ENCODE peak calls at places on chromosomes 7 and 10, in four cellular contexts. J is amygdala; R is CD4-positive, alpha-beta memory T cell; M is foreskin keratinocyte. S is an unnamed sample.

GRCh38 chr10:65708057-65708456 is 1217.8 kb upstream of the LRRTM3 start:
- DNase-seq in J (no peak), R (no peak), M (no peak), S (no peak)

GRCh38 chr7:109309790-109310189 is 740.1 kb downstream of the DNAJB9 start:
- DNase-seq in J (no peak), R (no peak), M (no peak), S (no peak)

GRCh38 chr7:13894956-13895355 is 94.5 kb downstream of the ETV1 start:
- DNase-seq in J (no peak), R (no peak), M (no peak), S (no peak)

GRCh38 chr10:74244097-74244685 is 93.2 kb downstream of the ADK start:
- DNase-seq in J (no peak), R (peak; percentile 33), M (no peak), S (no peak)

GRCh38 chr7:1883031-1883761 is 213.1 kb downstream of the ELFN1 start:
- DNase-seq in J (no peak), R (no peak), M (peak; percentile 76), S (peak; percentile 75)

GRCh38 chr7:67518580-67518979 is 521.9 kb downstream of the TYW1 start:
- DNase-seq in J (no peak), R (no peak), M (no peak), S (no peak)

GRCh38 chr10:77121829-77122228 is 515.8 kb downstream of the KCNMA1 start:
- DNase-seq in J (no peak), R (no peak), M (no peak), S (no peak)

GRCh38 chr7:21920931-21921330 is 24.8 kb downstream of the CDCA7L start:
- DNase-seq in J (no peak), R (no peak), M (no peak), S (no peak)

GRCh38 chr7:107958764-107959526 is 44.0 kb downstream of the LAMB1 start:
- DNase-seq in J (no peak), R (no peak), M (peak; percentile 53), S (peak; percentile 87)

GRCh38 chr10:21584834-21585530 is 51.0 kb downstream of the MLLT10 start:
- DNase-seq in J (no peak), R (no peak), M (no peak), S (no peak)

GRCh38 chr10:17179002-17179401 is 22.5 kb downstream of the TRDMT1 start:
- DNase-seq in J (no peak), R (no peak), M (no peak), S (no peak)

GRCh38 chr10:101485681-101486554 is 102.1 kb downstream of the POLL start:
- DNase-seq in J (peak; percentile 5), R (no peak), M (no peak), S (no peak)

GRCh38 chr7:18163091-18163490 is 135.4 kb upstream of the PRPS1L1 start:
- DNase-seq in J (no peak), R (no peak), M (no peak), S (peak; percentile 8)

GRCh38 chr10:112025228-112025627 is 158.3 kb downstream of the GPAM start:
- DNase-seq in J (no peak), R (no peak), M (no peak), S (no peak)

GRCh38 chr10:28991326-28991725 is 297.5 kb upstream of the LYZL1 start:
- DNase-seq in J (no peak), R (no peak), M (peak; percentile 73), S (peak; percentile 56)

GRCh38 chr10:79264942-79265341 is 82.3 kb upstream of the PPIF start:
- DNase-seq in J (no peak), R (no peak), M (peak; percentile 80), S (peak; percentile 97)

GRCh38 chr7:106658504-106659368 is 2.2 kb downstream of the CCDC71L start:
- DNase-seq in J (no peak), R (no peak), M (no peak), S (no peak)

GRCh38 chr10:46097576-46098317 is 51.7 kb upstream of the MSMB start:
- DNase-seq in J (no peak), R (no peak), M (no peak), S (no peak)

GRCh38 chr7:103637080-103637479 is 191.1 kb upstream of the SLC26A5 start:
- DNase-seq in J (no peak), R (no peak), M (peak; percentile 80), S (peak; percentile 84)

GRCh38 chr7:68929712-68930395 is 668.4 kb upstream of the AUTS2 start:
- DNase-seq in J (no peak), R (no peak), M (peak; percentile 19), S (no peak)

GRCh38 chr10:96292971-96293909 is 11.0 kb upstream of the DNTT start:
- DNase-seq in J (no peak), R (no peak), M (no peak), S (peak; percentile 41)

GRCh38 chr7:157873664-157874063 is 536.9 kb downstream of the DNAJB6 start:
- DNase-seq in J (no peak), R (no peak), M (no peak), S (no peak)

GRCh38 chr10:89201345-89202032 is 5.6 kb downstream of the CH25H start:
- DNase-seq in J (no peak), R (no peak), M (no peak), S (no peak)

GRCh38 chr7:28956608-28957063 is 1.5 kb downstream of the TRIL start:
- DNase-seq in J (peak; percentile 35), R (no peak), M (peak; percentile 33), S (peak; percentile 55)

GRCh38 chr7:155009570-155010157 is 6.7 kb upstream of the PAXIP1 start:
- DNase-seq in J (no peak), R (peak; percentile 15), M (no peak), S (no peak)

GRCh38 chr10:110495731-110496552 is 1.8 kb upstream of the DUSP5 start:
- DNase-seq in J (peak; percentile 8), R (peak; percentile 47), M (no peak), S (peak; percentile 84)